ENCODE peak calls at places on chromosomes 4 and X, in eight cellular contexts. One of them, this sample, is unnamed.

GRCh38 chrX:38968817-38969216 is 167.6 kb downstream of the MID1IP1 start:
- DNase-seq in H1: no peak
- DNase-seq in tibial artery: peak
- DNase-seq in DND-41: no peak
- DNase-seq in stomach: no peak
- DNase-seq in cardiac fibroblast: no peak
- DNase-seq in BJ: no peak
- DNase-seq in psoas muscle: no peak
- DNase-seq in this sample: no peak

GRCh38 chr4:76989391-76990061 is 40.0 kb downstream of the SEPTIN11 start:
- DNase-seq in H1: no peak
- DNase-seq in tibial artery: no peak
- DNase-seq in DND-41: peak
- DNase-seq in stomach: no peak
- DNase-seq in cardiac fibroblast: no peak
- DNase-seq in BJ: no peak
- DNase-seq in psoas muscle: no peak
- DNase-seq in this sample: no peak

GRCh38 chr4:111064342-111064993 is 441.6 kb upstream of the PITX2 start:
- DNase-seq in H1: no peak
- DNase-seq in tibial artery: no peak
- DNase-seq in DND-41: peak
- DNase-seq in stomach: no peak
- DNase-seq in cardiac fibroblast: peak
- DNase-seq in BJ: peak
- DNase-seq in psoas muscle: no peak
- DNase-seq in this sample: peak

GRCh38 chr4:120723105-120723504 is 199.4 kb downstream of the PRDM5 start:
- DNase-seq in H1: no peak
- DNase-seq in tibial artery: no peak
- DNase-seq in DND-41: no peak
- DNase-seq in stomach: no peak
- DNase-seq in cardiac fibroblast: no peak
- DNase-seq in BJ: no peak
- DNase-seq in psoas muscle: no peak
- DNase-seq in this sample: no peak

GRCh38 chr4:110216079-110216478 is 17.7 kb upstream of the ELOVL6 start:
- DNase-seq in H1: no peak
- DNase-seq in tibial artery: no peak
- DNase-seq in DND-41: no peak
- DNase-seq in stomach: no peak
- DNase-seq in cardiac fibroblast: peak
- DNase-seq in BJ: no peak
- DNase-seq in psoas muscle: no peak
- DNase-seq in this sample: peak

GRCh38 chr4:158067646-158068045 is 105.2 kb downstream of the GASK1B start:
- DNase-seq in H1: no peak
- DNase-seq in tibial artery: no peak
- DNase-seq in DND-41: no peak
- DNase-seq in stomach: no peak
- DNase-seq in cardiac fibroblast: no peak
- DNase-seq in BJ: peak
- DNase-seq in psoas muscle: no peak
- DNase-seq in this sample: no peak

GRCh38 chr4:169412046-169412445 is 141.3 kb upstream of the SH3RF1 start:
- DNase-seq in H1: no peak
- DNase-seq in tibial artery: no peak
- DNase-seq in DND-41: no peak
- DNase-seq in stomach: no peak
- DNase-seq in cardiac fibroblast: no peak
- DNase-seq in BJ: no peak
- DNase-seq in psoas muscle: no peak
- DNase-seq in this sample: no peak

GRCh38 chr4:111400736-111401135 is 744.5 kb upstream of the FAM241A start:
- DNase-seq in H1: no peak
- DNase-seq in tibial artery: no peak
- DNase-seq in DND-41: no peak
- DNase-seq in stomach: no peak
- DNase-seq in cardiac fibroblast: peak
- DNase-seq in BJ: no peak
- DNase-seq in psoas muscle: no peak
- DNase-seq in this sample: peak

GRCh38 chr4:100391913-100392312 is 125.9 kb downstream of the EMCN start:
- DNase-seq in H1: no peak
- DNase-seq in tibial artery: no peak
- DNase-seq in DND-41: no peak
- DNase-seq in stomach: no peak
- DNase-seq in cardiac fibroblast: peak
- DNase-seq in BJ: no peak
- DNase-seq in psoas muscle: no peak
- DNase-seq in this sample: peak

GRCh38 chrX:14497184-14497666 is 32.1 kb upstream of the GLRA2 start:
- DNase-seq in H1: no peak
- DNase-seq in tibial artery: peak
- DNase-seq in DND-41: peak
- DNase-seq in stomach: no peak
- DNase-seq in cardiac fibroblast: peak
- DNase-seq in BJ: no peak
- DNase-seq in psoas muscle: no peak
- DNase-seq in this sample: no peak

GRCh38 chr4:172808196-172808595 is 360.4 kb upstream of the GALNT7 start:
- DNase-seq in H1: no peak
- DNase-seq in tibial artery: no peak
- DNase-seq in DND-41: no peak
- DNase-seq in stomach: no peak
- DNase-seq in cardiac fibroblast: no peak
- DNase-seq in BJ: no peak
- DNase-seq in psoas muscle: no peak
- DNase-seq in this sample: no peak

GRCh38 chr4:104494161-104494560 is 533 bp downstream of the CXXC4 start:
- DNase-seq in H1: no peak
- DNase-seq in tibial artery: no peak
- DNase-seq in DND-41: no peak
- DNase-seq in stomach: no peak
- DNase-seq in cardiac fibroblast: no peak
- DNase-seq in BJ: no peak
- DNase-seq in psoas muscle: no peak
- DNase-seq in this sample: no peak

GRCh38 chr4:121669163-121669550 is 27.6 kb downstream of the ANXA5 start:
- DNase-seq in H1: no peak
- DNase-seq in tibial artery: no peak
- DNase-seq in DND-41: no peak
- DNase-seq in stomach: no peak
- DNase-seq in cardiac fibroblast: peak
- DNase-seq in BJ: no peak
- DNase-seq in psoas muscle: no peak
- DNase-seq in this sample: no peak

GRCh38 chrX:115030635-115031034 is 13.2 kb upstream of the IL13RA2 start:
- DNase-seq in H1: no peak
- DNase-seq in tibial artery: no peak
- DNase-seq in DND-41: no peak
- DNase-seq in stomach: peak
- DNase-seq in cardiac fibroblast: no peak
- DNase-seq in BJ: no peak
- DNase-seq in psoas muscle: no peak
- DNase-seq in this sample: no peak

GRCh38 chr4:6761540-6762243 is 20.8 kb upstream of the KIAA0232 start:
- DNase-seq in H1: no peak
- DNase-seq in tibial artery: no peak
- DNase-seq in DND-41: peak
- DNase-seq in stomach: no peak
- DNase-seq in cardiac fibroblast: no peak
- DNase-seq in BJ: no peak
- DNase-seq in psoas muscle: no peak
- DNase-seq in this sample: no peak
- H3K4me3 ChIP-seq in H1: no peak
- H3K4me3 ChIP-seq in tibial artery: no peak
- H3K4me3 ChIP-seq in DND-41: no peak
- H3K4me3 ChIP-seq in stomach: no peak
- H3K4me3 ChIP-seq in cardiac fibroblast: no peak
- H3K4me3 ChIP-seq in BJ: no peak
- H3K4me3 ChIP-seq in psoas muscle: no peak
- H3K4me3 ChIP-seq in this sample: no peak

DNA sequence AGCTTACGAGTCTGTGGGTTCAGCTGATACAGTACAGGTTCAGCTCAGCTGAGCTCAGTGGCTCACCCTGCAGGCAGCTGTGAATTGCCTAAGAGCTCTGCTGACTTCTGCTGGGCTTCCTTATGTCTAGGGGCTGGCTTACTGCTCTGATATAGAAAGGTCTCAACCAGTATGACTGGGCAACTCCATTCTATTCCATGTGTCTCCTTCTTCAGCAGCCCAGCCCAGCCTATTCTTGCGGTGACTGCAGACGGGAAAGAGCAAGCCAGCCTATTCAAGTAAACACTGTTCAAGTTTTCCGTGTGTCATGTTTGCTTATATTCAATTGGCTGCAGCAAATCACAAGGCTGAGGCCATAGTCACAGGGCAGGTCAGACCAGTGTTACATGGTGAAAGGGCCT is 615.4 kb upstream of the ZFP42 start:
- DNase-seq in H1: peak
- DNase-seq in tibial artery: no peak
- DNase-seq in DND-41: no peak
- DNase-seq in stomach: no peak
- DNase-seq in cardiac fibroblast: peak
- DNase-seq in BJ: no peak
- DNase-seq in psoas muscle: no peak
- DNase-seq in this sample: no peak
- TF ChIP-seq CTCF in H1: peak
- TF ChIP-seq CTCF in tibial artery: no peak
- TF ChIP-seq CTCF in DND-41: no peak
- TF ChIP-seq CTCF in stomach: no peak
- TF ChIP-seq CTCF in cardiac fibroblast: no peak
- TF ChIP-seq CTCF in BJ: peak
- TF ChIP-seq CTCF in psoas muscle: no peak
- TF ChIP-seq CTCF in this sample: peak

GRCh38 chrX:102154218-102154860 is 1.4 kb downstream of the BEX5 start:
- DNase-seq in H1: peak
- DNase-seq in tibial artery: no peak
- DNase-seq in DND-41: no peak
- DNase-seq in stomach: no peak
- DNase-seq in cardiac fibroblast: no peak
- DNase-seq in BJ: no peak
- DNase-seq in psoas muscle: no peak
- DNase-seq in this sample: no peak
- H3K4me3 ChIP-seq in H1: peak
- H3K4me3 ChIP-seq in tibial artery: peak
- H3K4me3 ChIP-seq in DND-41: no peak
- H3K4me3 ChIP-seq in stomach: peak
- H3K4me3 ChIP-seq in cardiac fibroblast: no peak
- H3K4me3 ChIP-seq in BJ: no peak
- H3K4me3 ChIP-seq in psoas muscle: no peak
- H3K4me3 ChIP-seq in this sample: no peak

GRCh38 chrX:54695231-54695630 is 102.8 kb downstream of the ITIH6 start:
- DNase-seq in H1: no peak
- DNase-seq in tibial artery: no peak
- DNase-seq in DND-41: no peak
- DNase-seq in stomach: no peak
- DNase-seq in cardiac fibroblast: peak
- DNase-seq in BJ: no peak
- DNase-seq in psoas muscle: no peak
- DNase-seq in this sample: no peak
- TF ChIP-seq CTCF in H1: no peak
- TF ChIP-seq CTCF in tibial artery: no peak
- TF ChIP-seq CTCF in DND-41: no peak
- TF ChIP-seq CTCF in stomach: no peak
- TF ChIP-seq CTCF in cardiac fibroblast: no peak
- TF ChIP-seq CTCF in BJ: no peak
- TF ChIP-seq CTCF in psoas muscle: no peak
- TF ChIP-seq CTCF in this sample: peak

GRCh38 chr4:15961778-15962510 is 1.0 kb downstream of the FGFBP2 start:
- DNase-seq in H1: no peak
- DNase-seq in tibial artery: no peak
- DNase-seq in DND-41: peak
- DNase-seq in stomach: no peak
- DNase-seq in cardiac fibroblast: no peak
- DNase-seq in BJ: no peak
- DNase-seq in psoas muscle: no peak
- DNase-seq in this sample: no peak
- H3K4me3 ChIP-seq in H1: no peak
- H3K4me3 ChIP-seq in tibial artery: no peak
- H3K4me3 ChIP-seq in DND-41: no peak
- H3K4me3 ChIP-seq in stomach: no peak
- H3K4me3 ChIP-seq in cardiac fibroblast: no peak
- H3K4me3 ChIP-seq in BJ: no peak
- H3K4me3 ChIP-seq in psoas muscle: no peak
- H3K4me3 ChIP-seq in this sample: no peak

GRCh38 chrX:54439967-54440871 is at the start of gene TSR2:
- DNase-seq in H1: peak
- DNase-seq in tibial artery: peak
- DNase-seq in DND-41: peak
- DNase-seq in stomach: peak
- DNase-seq in cardiac fibroblast: peak
- DNase-seq in BJ: peak
- DNase-seq in psoas muscle: peak
- DNase-seq in this sample: peak
- TF ChIP-seq CTCF in H1: no peak
- TF ChIP-seq CTCF in tibial artery: no peak
- TF ChIP-seq CTCF in DND-41: peak
- TF ChIP-seq CTCF in stomach: no peak
- TF ChIP-seq CTCF in cardiac fibroblast: no peak
- TF ChIP-seq CTCF in BJ: no peak
- TF ChIP-seq CTCF in psoas muscle: no peak
- TF ChIP-seq CTCF in this sample: peak

DNA sequence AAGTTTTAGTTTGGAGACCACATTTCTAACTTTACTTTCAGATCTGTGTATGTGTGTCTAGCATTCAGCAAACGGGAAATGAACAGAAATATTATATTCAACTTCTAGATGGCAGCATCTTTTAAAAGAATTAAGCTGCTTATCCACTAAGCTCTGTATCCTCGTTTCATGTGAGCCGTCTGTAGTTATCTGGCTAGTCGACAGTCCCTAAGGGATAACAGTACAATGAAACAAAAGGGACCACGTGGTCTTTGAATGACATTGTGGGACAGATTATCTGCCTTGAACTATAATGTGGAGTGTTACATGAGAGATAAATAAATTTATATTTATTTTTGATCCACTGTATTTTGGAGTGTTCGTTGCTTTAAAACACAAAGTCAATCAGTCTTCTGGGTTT is 35.8 kb upstream of the PRSS12 start:
- DNase-seq in H1: no peak
- DNase-seq in tibial artery: no peak
- DNase-seq in DND-41: no peak
- DNase-seq in stomach: no peak
- DNase-seq in cardiac fibroblast: no peak
- DNase-seq in BJ: no peak
- DNase-seq in psoas muscle: no peak
- DNase-seq in this sample: no peak
- H3K4me3 ChIP-seq in H1: no peak
- H3K4me3 ChIP-seq in tibial artery: no peak
- H3K4me3 ChIP-seq in DND-41: no peak
- H3K4me3 ChIP-seq in stomach: no peak
- H3K4me3 ChIP-seq in cardiac fibroblast: no peak
- H3K4me3 ChIP-seq in BJ: no peak
- H3K4me3 ChIP-seq in psoas muscle: no peak
- H3K4me3 ChIP-seq in this sample: no peak

DNA sequence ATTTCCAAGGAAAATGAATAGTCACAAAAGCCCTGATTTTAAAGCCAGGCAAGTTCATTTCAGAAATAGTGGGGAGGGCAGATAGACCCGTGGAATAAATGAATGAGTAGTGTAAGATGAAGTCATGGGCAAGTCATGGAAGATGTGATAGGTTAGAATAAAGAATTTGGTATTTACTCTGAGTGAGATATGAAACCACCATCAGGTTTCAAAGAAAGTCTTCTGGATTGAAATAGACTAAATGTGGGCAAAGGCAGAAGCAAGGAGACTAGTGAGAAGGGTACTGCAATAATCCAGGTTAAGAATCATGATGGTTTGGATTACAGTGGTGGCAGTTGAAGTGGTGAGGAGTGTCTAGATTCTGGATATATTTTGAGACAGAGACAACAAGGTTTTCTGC is 218.5 kb upstream of the AFF2 start:
- DNase-seq in H1: no peak
- DNase-seq in tibial artery: no peak
- DNase-seq in DND-41: no peak
- DNase-seq in stomach: no peak
- DNase-seq in cardiac fibroblast: no peak
- DNase-seq in BJ: no peak
- DNase-seq in psoas muscle: no peak
- DNase-seq in this sample: no peak
- TF ChIP-seq CTCF in H1: no peak
- TF ChIP-seq CTCF in tibial artery: no peak
- TF ChIP-seq CTCF in DND-41: no peak
- TF ChIP-seq CTCF in stomach: no peak
- TF ChIP-seq CTCF in cardiac fibroblast: no peak
- TF ChIP-seq CTCF in BJ: no peak
- TF ChIP-seq CTCF in psoas muscle: no peak
- TF ChIP-seq CTCF in this sample: no peak

This sample was measured in AG09309.